ENCODE peak calls at places on chromosomes 1 and 21, in eight cellular contexts. X is immature natural killer cell, I is AG09309, O is iris pigment epithelial cell, V is Peyer's patch, W is AG09319, Y is uterus, R is GM03348. C is an unnamed sample.

GRCh38 chr1:240107058-240107684 is 15.5 kb downstream of the FMN2 start:
- DNase-seq in R (peak), X (no peak), V (no peak), Y (no peak), O (peak), W (no peak), I (no peak), C (no peak)

GRCh38 chr1:31346882-31347281 is 26.0 kb downstream of the FABP3 start:
- DNase-seq in I (no peak), O (no peak), Y (no peak), R (no peak), W (no peak), V (no peak), X (no peak), C (no peak)

GRCh38 chr1:154840557-154841176 is 29.4 kb downstream of the KCNN3 start:
- DNase-seq in Y (no peak), I (no peak), O (peak), R (peak), V (no peak), X (no peak), W (no peak), C (no peak)

GRCh38 chr1:203673550-203674411 is 47.1 kb downstream of the ATP2B4 start:
- DNase-seq in O (peak), W (peak), V (no peak), I (peak), R (peak), Y (peak), X (peak), C (peak)

GRCh38 chr21:35217504-35218060 is 168.5 kb upstream of the RUNX1 start:
- DNase-seq in V (no peak), I (peak), X (no peak), Y (no peak), R (peak), O (peak), W (no peak), C (no peak)

GRCh38 chr1:23198373-23198772 is 18.9 kb downstream of the HTR1D start:
- DNase-seq in V (no peak), O (peak), R (peak), I (peak), W (peak), Y (no peak), X (no peak), C (no peak)

GRCh38 chr1:93816970-93817738 is 61.9 kb downstream of the DNTTIP2 start:
- DNase-seq in W (no peak), X (no peak), Y (peak), R (peak), I (peak), O (peak), V (no peak), C (peak)

GRCh38 chr1:22452401-22452963 is 831 bp downstream of the ZBTB40 start:
- DNase-seq in X (peak), R (peak), I (no peak), Y (peak), V (no peak), W (no peak), O (peak), C (no peak)

GRCh38 chr1:240517891-240518290 is 94.1 kb downstream of the GREM2 start:
- DNase-seq in I (no peak), V (no peak), R (no peak), W (no peak), O (no peak), Y (no peak), X (no peak), C (no peak)

GRCh38 chr21:41396452-41397107 is 29.5 kb upstream of the MX1 start:
- DNase-seq in W (no peak), Y (no peak), R (no peak), X (no peak), O (no peak), I (no peak), V (no peak), C (peak)

GRCh38 chr1:97186381-97186780 is 464.8 kb downstream of the PTBP2 start:
- DNase-seq in I (no peak), O (peak), X (no peak), W (no peak), Y (no peak), R (no peak), V (no peak), C (no peak)

GRCh38 chr1:234776256-234776874 is 166.4 kb upstream of the IRF2BP2 start:
- DNase-seq in O (no peak), X (no peak), R (peak), Y (no peak), W (no peak), V (no peak), I (no peak), C (no peak)

GRCh38 chr21:44529011-44529421 is 11.0 kb downstream of the KRTAP10-1 start:
- DNase-seq in V (peak), R (no peak), I (no peak), W (no peak), Y (no peak), X (no peak), O (no peak), C (no peak)

GRCh38 chr1:206643118-206643698 is 7.9 kb downstream of the DYRK3 start:
- DNase-seq in W (no peak), O (no peak), Y (no peak), V (no peak), R (no peak), X (no peak), I (no peak), C (no peak)

GRCh38 chr1:209662879-209663327 is 10.7 kb upstream of the LAMB3 start:
- DNase-seq in O (no peak), V (no peak), Y (no peak), R (no peak), I (no peak), X (no peak), W (no peak), C (no peak)

GRCh38 chr21:44934276-44934675 is 5.6 kb upstream of the SLX9 start:
- DNase-seq in R (no peak), I (no peak), Y (no peak), W (no peak), V (no peak), O (no peak), X (no peak), C (no peak)

GRCh38 chr1:223886516-223886921 is 40.8 kb upstream of the TP53BP2 start:
- DNase-seq in I (no peak), W (no peak), O (no peak), Y (no peak), V (no peak), R (no peak), X (no peak), C (no peak)

GRCh38 chr1:31839662-31840343 is 24.0 kb upstream of the SPOCD1 start:
- DNase-seq in X (no peak), W (no peak), R (no peak), V (no peak), O (no peak), I (no peak), Y (no peak), C (no peak)

GRCh38 chr1:25629836-25630235 is 13.2 kb downstream of the MAN1C1 start:
- DNase-seq in Y (no peak), I (no peak), O (peak), V (no peak), X (no peak), W (no peak), R (no peak), C (no peak)

GRCh38 chr1:60171793-60172192 is 98.2 kb upstream of the C1orf87 start:
- DNase-seq in O (peak), W (peak), X (no peak), R (peak), I (peak), Y (no peak), V (no peak), C (no peak)

GRCh38 chr1:161047436-161048420 is 2.0 kb upstream of the USF1 start:
- DNase-seq in X (no peak), V (no peak), I (no peak), W (no peak), Y (no peak), O (no peak), R (no peak), C (no peak)

GRCh38 chr1:192530254-192530653 is 45.3 kb upstream of the RGS1 start:
- DNase-seq in I (no peak), R (no peak), O (peak), Y (no peak), X (no peak), W (no peak), V (no peak), C (no peak)

GRCh38 chr1:1664941-1665814 is 6.4 kb upstream of the CDK11B start:
- DNase-seq in R (no peak), O (no peak), W (no peak), I (no peak), Y (no peak), V (no peak), X (no peak), C (no peak)

GRCh38 chr1:35715568-35716002 is 3.1 kb downstream of the C1orf216 start:
- DNase-seq in V (peak), X (peak), W (no peak), O (peak), Y (peak), I (no peak), R (peak), C (no peak)

GRCh38 chr1:169105434-169106094 is 926 bp upstream of the ATP1B1 start:
- DNase-seq in R (peak), O (no peak), X (peak), V (peak), Y (peak), I (no peak), W (no peak), C (no peak)

GRCh38 chr1:154772611-154773515 is 97.2 kb downstream of the KCNN3 start:
- DNase-seq in Y (peak), R (no peak), X (no peak), W (no peak), V (no peak), I (no peak), O (no peak), C (no peak)

GRCh38 chr1:186188736-186189135 is 186.3 kb downstream of the TPR start:
- DNase-seq in Y (no peak), I (no peak), V (no peak), O (no peak), W (no peak), R (no peak), X (no peak), C (no peak)

GRCh38 chr21:46116846-46117585 is 19.1 kb downstream of the COL6A2 start:
- DNase-seq in I (no peak), Y (peak), V (peak), R (no peak), X (no peak), O (no peak), W (no peak), C (no peak)

GRCh38 chr1:169483500-169483966 is 2.2 kb downstream of the SLC19A2 start:
- DNase-seq in X (no peak), W (no peak), R (peak), I (no peak), Y (no peak), O (peak), V (no peak), C (no peak)

GRCh38 chr1:38055398-38055797 is 8.8 kb upstream of the POU3F1 start:
- DNase-seq in W (no peak), X (no peak), V (no peak), O (no peak), Y (no peak), I (no peak), R (no peak), C (no peak)

GRCh38 chr1:32953495-32953894 is 11.1 kb downstream of the RNF19B start:
- DNase-seq in R (peak), V (no peak), O (peak), W (no peak), I (no peak), X (no peak), Y (no peak), C (no peak)

GRCh38 chr1:232428781-232429530 is 201.0 kb downstream of the SIPA1L2 start:
- DNase-seq in W (no peak), X (no peak), V (no peak), R (no peak), O (peak), Y (no peak), I (peak), C (no peak)

GRCh38 chr1:153565529-153566374 is at the start of gene S100A2:
- DNase-seq in R (peak), I (peak), Y (peak), V (peak), X (no peak), O (peak), W (peak), C (no peak)

GRCh38 chr1:11898086-11898785 is 28.0 kb downstream of the KIAA2013 start:
- DNase-seq in X (no peak), R (no peak), I (no peak), O (no peak), W (no peak), V (no peak), Y (no peak), C (no peak)

GRCh38 chr1:89724369-89725015 is 91.6 kb downstream of the LRRC8C start:
- DNase-seq in R (peak), O (peak), V (no peak), Y (no peak), W (no peak), I (no peak), X (no peak), C (peak)

GRCh38 chr21:32336711-32337110 is 38.1 kb downstream of the MRAP start:
- DNase-seq in O (peak), I (no peak), X (no peak), R (peak), V (no peak), Y (no peak), W (no peak), C (no peak)

GRCh38 chr21:46048926-46049889 is 48.7 kb upstream of the COL6A2 start:
- DNase-seq in I (peak), V (no peak), R (peak), W (peak), Y (peak), X (no peak), O (peak), C (no peak)

GRCh38 chr1:238061967-238062613 is 171.4 kb upstream of the ZP4 start:
- DNase-seq in O (peak), W (no peak), I (peak), X (no peak), Y (no peak), R (no peak), V (no peak), C (no peak)

GRCh38 chr1:85109475-85109874 is 61.2 kb upstream of the MCOLN3 start:
- DNase-seq in W (peak), Y (peak), I (peak), X (no peak), O (peak), V (peak), R (peak), C (no peak)